ENCODE peak calls at places on chromosomes 11 and 22, in five cellular contexts. S is tibial artery, J is hepatocyte, Y is IMR-90, K is psoas muscle. V is an unnamed sample. For H3K4me1, the result is how much of the 10 kb centered on the place peaks cover.

GRCh38 chr11:64713031-64713780 is 9.8 kb downstream of the NRXN2 start:
- DNase-seq in K (peak), Y (peak), S (no peak), J (peak), V (peak)

GRCh38 chr11:13316528-13316961 is 39.0 kb downstream of the BMAL1 start:
- DNase-seq in K (peak), Y (peak), S (peak), J (no peak), V (peak)

GRCh38 chr11:39741066-39741465 is 1718.4 kb downstream of the LRRC4C start:
- DNase-seq in S (no peak), J (peak), Y (no peak), K (no peak), V (no peak)

GRCh38 chr11:93054279-93054678 is 84.8 kb downstream of the MTNR1B start:
- DNase-seq in J (no peak), Y (peak), S (no peak), K (no peak), V (no peak)

GRCh38 chr22:45969414-45969799 is 7.6 kb downstream of the WNT7B start:
- DNase-seq in J (no peak), Y (no peak), S (no peak), K (no peak), V (no peak)

GRCh38 chr11:118126082-118126838 is 26.4 kb downstream of the SCN4B start:
- DNase-seq in K (no peak), S (no peak), J (no peak), Y (no peak), V (no peak)

GRCh38 chr11:134475951-134476350 is 63.9 kb upstream of the B3GAT1 start:
- DNase-seq in J (no peak), Y (no peak), S (no peak), K (no peak), V (no peak)

GRCh38 chr11:26285593-26285992 is 46.3 kb upstream of the ANO3 start:
- DNase-seq in S (no peak), K (no peak), J (no peak), Y (no peak), V (no peak)

GRCh38 chr11:15158351-15159015 is 43.8 kb downstream of the INSC start:
- DNase-seq in Y (peak), S (no peak), K (no peak), J (peak), V (no peak)

GRCh38 chr11:44559207-44559943 is 6.1 kb upstream of the CD82 start:
- DNase-seq in Y (no peak), K (no peak), S (no peak), J (no peak), V (no peak)

GRCh38 chr11:70545626-70545945 is 147.3 kb downstream of the CTTN start:
- DNase-seq in Y (no peak), S (no peak), J (no peak), K (no peak), V (peak)

GRCh38 chr11:17933710-17934109 is 79.1 kb downstream of the SERGEF start:
- DNase-seq in K (no peak), J (no peak), S (no peak), Y (no peak), V (no peak)

GRCh38 chr11:3808846-3809623 is 675 bp downstream of the PGAP2 start:
- DNase-seq in J (peak), Y (peak), S (no peak), K (no peak), V (no peak)

GRCh38 chr22:47174096-47174495 is 411.6 kb downstream of the TBC1D22A start:
- DNase-seq in J (no peak), K (no peak), Y (no peak), S (no peak), V (peak)

GRCh38 chr11:27241316-27242122 is 121.5 kb downstream of the CCDC34 start:
- DNase-seq in Y (peak), K (no peak), S (no peak), J (no peak), V (no peak)

GRCh38 chr11:64132982-64133705 is 32.8 kb downstream of the MACROD1 start:
- DNase-seq in J (no peak), S (no peak), K (no peak), Y (no peak), V (no peak)

GRCh38 chr22:37012956-37013355 is 6.3 kb downstream of the TST start:
- DNase-seq in K (no peak), Y (no peak), S (no peak), J (no peak), V (no peak)

GRCh38 chr11:11569936-11570491 is 51.8 kb downstream of the GALNT18 start:
- DNase-seq in J (peak), K (peak), S (peak), Y (no peak), V (peak)

GRCh38 chr11:43942651-43943356 is 367 bp downstream of the C11orf96 start:
- DNase-seq in Y (peak), S (peak), J (peak), K (peak), V (peak)

GRCh38 chr22:44351685-44352377 is 39.1 kb upstream of the SHISAL1 start:
- DNase-seq in J (peak), K (no peak), S (no peak), Y (peak), V (no peak)

GRCh38 chr22:19463491-19464469 is 15.2 kb downstream of the UFD1 start:
- DNase-seq in K (peak), S (no peak), J (no peak), Y (peak), V (no peak)

GRCh38 chr11:6297831-6298230 is 22.5 kb downstream of the CAVIN3 start:
- DNase-seq in K (no peak), S (no peak), Y (no peak), J (no peak), V (no peak)

GRCh38 chr22:31323578-31324550 is 22.3 kb downstream of the PATZ1 start:
- DNase-seq in K (no peak), Y (no peak), S (no peak), J (no peak), V (no peak)

GRCh38 chr11:3111919-3112690 is 53.0 kb downstream of the OSBPL5 start:
- DNase-seq in K (no peak), J (no peak), Y (peak), S (no peak), V (peak)

GRCh38 chr11:119701591-119702260 is 27.3 kb downstream of the NECTIN1 start:
- DNase-seq in Y (no peak), J (no peak), S (no peak), K (no peak), V (no peak)

GRCh38 chr11:69535928-69536327 is 54.5 kb downstream of the LINC01488 start:
- DNase-seq in J (no peak), S (peak), Y (no peak), K (no peak), V (peak)

GRCh38 chr22:34135749-34136148 is 215.5 kb upstream of the LARGE1 start:
- DNase-seq in Y (no peak), S (no peak), K (no peak), J (no peak), V (no peak)

GRCh38 chr11:83159901-83160865 is 3.3 kb downstream of the PCF11 start:
- DNase-seq in J (peak), S (no peak), Y (peak), K (no peak), V (no peak)

GRCh38 chr11:65586247-65586630 is 9.4 kb downstream of the KCNK7 start:
- DNase-seq in S (no peak), K (no peak), J (no peak), Y (no peak), V (no peak)

GRCh38 chr11:31246451-31247165 is 122.9 kb downstream of the DCDC1 start:
- DNase-seq in K (no peak), S (no peak), J (no peak), Y (peak), V (no peak)

GRCh38 chr11:4606231-4607015 is 1.6 kb downstream of the TRIM68 start:
- DNase-seq in S (no peak), Y (peak), J (no peak), K (no peak), V (no peak)

GRCh38 chr11:40130427-40130826 is 1329.0 kb downstream of the LRRC4C start:
- DNase-seq in S (no peak), K (no peak), J (peak), Y (no peak), V (no peak)

GRCh38 chr22:38861170-38861874 is 10.7 kb downstream of the CBX6 start:
- DNase-seq in Y (no peak), S (peak), J (no peak), K (no peak), V (no peak)

GRCh38 chr11:45654242-45654641 is 11.2 kb downstream of the CHST1 start:
- DNase-seq in K (no peak), J (no peak), S (peak), Y (no peak), V (peak)

GRCh38 chr11:7606496-7606895 is 66.8 kb downstream of the CYB5R2 start:
- DNase-seq in K (no peak), Y (no peak), J (no peak), S (no peak), V (no peak)

GRCh38 chr22:30885591-30885990 is 83.0 kb downstream of the MORC2 start:
- DNase-seq in K (no peak), J (no peak), Y (no peak), S (peak), V (no peak)

GRCh38 chr11:92623055-92623454 is 346.4 kb upstream of the MTNR1B start:
- DNase-seq in J (no peak), S (no peak), Y (no peak), K (no peak), V (no peak)

GRCh38 chr22:43867839-43868652 is 5.7 kb upstream of the SULT4A1 start:
- DNase-seq in S (no peak), J (peak), Y (peak), K (peak), V (peak)

GRCh38 chr22:23183107-23183698 is 2.9 kb downstream of the BCR start:
- DNase-seq in S (peak), K (peak), J (peak), Y (peak), V (peak)

DNA sequence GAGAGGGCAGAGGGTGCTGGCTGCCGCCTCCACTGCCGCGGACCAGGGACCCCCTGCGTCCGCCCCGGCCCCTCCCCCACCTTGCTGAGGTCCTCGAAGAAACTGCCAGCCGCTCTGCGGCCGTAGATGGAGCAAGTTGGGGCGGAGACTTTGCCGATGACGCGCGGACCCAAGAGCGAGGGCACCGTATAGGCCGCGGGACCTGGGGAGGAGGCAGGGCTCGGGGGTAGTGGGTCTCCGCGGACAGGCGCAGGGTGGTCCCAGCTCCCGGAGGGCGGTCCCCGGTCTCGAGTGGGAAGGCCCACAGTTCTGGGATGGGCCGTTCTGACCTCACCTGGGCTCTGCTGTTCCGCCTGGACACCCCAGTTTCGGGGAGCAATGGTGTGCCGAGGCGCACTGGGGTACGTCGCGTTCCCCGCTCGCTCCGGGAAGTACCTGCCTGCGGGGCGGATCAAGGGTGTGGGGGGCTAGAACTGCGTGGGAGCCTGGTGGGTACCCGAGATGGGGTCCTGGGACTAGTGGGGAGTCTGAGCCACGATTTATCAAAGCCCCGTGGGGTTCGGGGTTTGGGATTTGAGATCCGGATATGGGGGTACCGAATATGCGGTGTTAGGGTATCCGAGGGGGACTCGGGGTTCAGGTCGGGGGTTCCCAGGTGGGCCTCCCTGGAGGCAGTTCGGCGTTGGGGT is 1.2 kb upstream of the TYMP start:
- DNase-seq in J (peak), K (peak), Y (peak), S (peak), V (peak)
- H3K4me1 ChIP-seq in J (under half), K (under half), Y (under half), S (under half), V (half or more)

DNA sequence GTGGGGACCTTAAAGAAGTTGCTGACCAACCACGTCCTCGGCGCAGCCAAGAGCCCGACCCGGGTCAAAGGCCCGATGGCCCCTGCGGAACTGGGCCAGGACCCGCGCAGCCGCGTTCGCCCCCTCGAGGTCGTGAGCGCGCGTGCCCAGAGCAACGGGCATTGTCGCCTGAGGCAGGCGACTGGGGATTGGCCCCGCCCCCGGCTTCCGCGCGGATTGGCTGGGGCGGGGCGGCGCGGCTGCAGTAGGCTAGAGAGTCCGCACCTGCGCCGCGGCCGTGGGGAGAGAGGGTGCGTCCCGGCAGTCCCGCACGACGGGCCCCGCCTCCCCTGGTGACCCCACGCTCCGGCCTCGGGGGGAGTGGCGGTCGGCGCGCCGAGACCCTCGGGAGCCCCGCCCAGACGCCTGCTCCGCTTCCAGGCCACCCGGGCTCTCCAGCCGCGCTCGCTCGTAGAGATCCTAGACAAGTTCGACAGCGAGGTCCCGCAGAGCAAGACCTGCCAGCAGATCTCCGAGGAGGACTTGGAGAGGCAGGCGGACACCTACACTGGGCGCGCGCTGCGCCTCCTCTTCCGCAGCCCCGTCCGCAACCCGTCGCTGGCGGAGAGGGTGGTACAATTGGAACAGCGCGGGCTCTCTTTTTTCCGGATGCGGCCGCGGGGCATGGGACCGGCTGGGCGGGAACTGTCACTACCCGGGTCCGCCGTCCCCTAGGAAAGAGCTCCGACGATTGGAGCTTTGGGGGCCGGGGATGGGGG is 8.3 kb upstream of the PPIL2 start:
- DNase-seq in K (peak), S (peak), Y (peak), J (peak), V (peak)
- TF ChIP-seq CTCF in K (peak), S (no peak), Y (no peak), J (no peak), V (peak)

GRCh38 chr11:73400293-73400692 is 24.1 kb downstream of the RELT start:
- DNase-seq in J (no peak), Y (no peak), K (no peak), S (no peak), V (no peak)

GRCh38 chr11:73397468-73398131 is 21.4 kb downstream of the RELT start:
- DNase-seq in K (no peak), Y (no peak), J (no peak), S (no peak), V (no peak)

GRCh38 chr11:73398132-73398526 is 21.9 kb downstream of the RELT start:
- DNase-seq in S (peak), J (no peak), K (no peak), Y (no peak), V (no peak)

GRCh38 chr11:73398721-73399120 is 22.5 kb downstream of the RELT start:
- DNase-seq in K (no peak), J (no peak), S (no peak), Y (no peak), V (no peak)

GRCh38 chr11:73399159-73400090 is 23.2 kb downstream of the RELT start:
- DNase-seq in S (no peak), K (no peak), J (no peak), Y (peak), V (no peak)
- H3K4me1 ChIP-seq in S (under half), K (under half), J (under half), Y (under half), V (under half)

GRCh38 chr22:42357634-42358296 is 74.4 kb downstream of the NFAM1 start:
- DNase-seq in K (no peak), S (no peak), J (no peak), Y (no peak), V (peak)
- TF ChIP-seq CTCF in K (no peak), S (no peak), J (no peak), Y (no peak), V (no peak)

DNA sequence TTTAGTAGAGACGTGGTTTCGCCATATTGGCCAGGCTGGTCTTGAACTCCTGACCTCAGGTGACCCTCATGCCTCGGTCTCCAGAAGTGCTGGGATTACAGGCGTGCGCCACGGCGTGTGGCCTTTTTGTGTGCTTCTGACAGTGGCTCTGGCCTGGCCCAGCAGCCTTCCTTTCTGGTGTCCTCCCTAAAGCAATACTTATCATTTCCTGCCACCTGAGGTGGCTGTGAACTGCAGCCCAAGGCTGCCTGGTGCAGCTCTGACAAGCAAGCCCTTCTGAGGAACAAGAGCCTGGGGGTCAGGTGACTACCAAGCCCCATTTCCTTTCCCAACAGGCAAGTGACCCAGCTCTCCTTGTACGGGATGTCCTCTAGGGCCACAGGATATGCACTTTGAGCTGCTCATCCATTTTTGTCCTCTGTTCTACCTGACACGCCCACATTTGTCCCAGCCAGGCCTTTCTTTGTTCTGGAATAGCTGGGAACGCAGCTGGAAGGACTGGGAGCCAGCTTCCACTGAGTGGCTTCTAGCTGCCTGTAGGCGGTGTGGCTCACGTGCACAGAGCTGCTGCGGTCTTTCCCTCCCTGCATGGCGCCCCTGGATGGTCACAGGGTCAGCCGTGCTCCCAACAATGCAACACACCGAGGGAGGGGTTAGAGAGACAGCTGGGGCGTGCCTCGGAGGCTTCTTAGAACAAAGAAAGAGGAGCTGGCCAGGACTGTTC is 12.3 kb upstream of the BID start:
- DNase-seq in K (peak), S (no peak), Y (no peak), J (peak), V (peak)
- H3K4me1 ChIP-seq in K (under half), S (under half), Y (under half), J (under half), V (under half)

GRCh38 chr11:129023968-129024676 is 81.5 kb upstream of the TP53AIP1 start:
- DNase-seq in K (no peak), J (peak), S (no peak), Y (peak), V (peak)

GRCh38 chr11:129021295-129021694 is 78.6 kb upstream of the TP53AIP1 start:
- DNase-seq in K (no peak), Y (no peak), S (no peak), J (no peak), V (no peak)

GRCh38 chr11:129013737-129014475 is 71.2 kb upstream of the TP53AIP1 start:
- DNase-seq in K (no peak), J (peak), Y (no peak), S (no peak), V (no peak)

GRCh38 chr11:129018991-129019390 is 76.3 kb upstream of the TP53AIP1 start:
- DNase-seq in K (no peak), J (no peak), Y (no peak), S (no peak), V (no peak)
- TF ChIP-seq CTCF in K (no peak), J (no peak), Y (no peak), S (no peak), V (no peak)

DNA sequence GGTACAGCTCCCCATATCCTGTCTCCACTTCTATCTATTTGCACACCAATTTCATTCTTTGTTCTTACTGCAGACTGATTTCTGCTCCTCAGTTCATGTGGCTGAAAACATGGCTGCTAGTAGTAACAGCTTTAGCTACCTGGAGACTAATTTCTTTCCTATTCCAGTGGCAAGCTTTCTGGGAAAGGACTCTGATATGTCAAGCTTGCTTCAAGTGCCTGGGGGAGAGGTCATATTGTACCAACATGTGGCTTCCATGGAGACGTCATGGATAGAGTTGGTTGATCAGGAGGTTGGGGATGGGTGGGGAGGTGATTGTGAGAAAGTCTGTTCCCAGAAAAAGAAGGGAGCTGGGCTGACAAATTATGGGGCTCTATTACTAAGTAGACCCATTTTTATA is 44.9 kb downstream of the ADM start:
- DNase-seq in Y (no peak), K (no peak), S (no peak), J (no peak), V (no peak)
- H3K4me1 ChIP-seq in Y (under half), K (under half), S (under half), J (under half), V (under half)

GRCh38 chr11:34790620-34791019 is 125.6 kb downstream of the APIP start:
- DNase-seq in K (no peak), S (no peak), J (no peak), Y (no peak), V (no peak)
- TF ChIP-seq CTCF in K (no peak), S (no peak), J (no peak), Y (no peak), V (no peak)

V was measured in lower lobe of right lung.